ENCODE peak calls at places on chromosomes 12 and 14, in ten cellular contexts. T, Y, L, P, J, D, O, B, S and F are unnamed samples. For H3K9me3, the result is how much of the 10 kb centered on the place peaks cover.

GRCh38 chr12:28936221-28936620 is 212.9 kb upstream of the FAR2 start:
- DNase-seq in T (no peak), Y (no peak), L (no peak), P (no peak), J (no peak), D (no peak), O (no peak), B (no peak), S (no peak), F (no peak)

GRCh38 chr12:6959376-6960290 is 8.5 kb downstream of the PTPN6 start:
- DNase-seq in T (peak), Y (no peak), L (no peak), P (no peak), J (no peak), D (peak), O (no peak), B (no peak), S (peak), F (no peak)

GRCh38 chr12:120758798-120759590 is 33.4 kb downstream of the ACADS start:
- DNase-seq in T (no peak), Y (no peak), L (no peak), P (no peak), J (no peak), D (no peak), O (no peak), B (no peak), S (no peak), F (no peak)

GRCh38 chr12:12713932-12714275 is 3.3 kb upstream of the CDKN1B start:
- DNase-seq in T (no peak), Y (no peak), L (no peak), P (no peak), J (no peak), D (no peak), O (no peak), B (no peak), S (no peak), F (no peak)

GRCh38 chr12:1619599-1619998 is 9.4 kb upstream of the WNT5B start:
- DNase-seq in T (no peak), Y (no peak), L (no peak), P (no peak), J (no peak), D (peak), O (peak), B (no peak), S (no peak), F (no peak)

GRCh38 chr12:106893451-106893850 is 62.3 kb upstream of the TMEM263 start:
- DNase-seq in T (no peak), Y (no peak), L (no peak), P (no peak), J (no peak), D (no peak), O (no peak), B (no peak), S (no peak), F (no peak)

GRCh38 chr12:12392428-12392827 is 35.5 kb downstream of the BORCS5 start:
- DNase-seq in T (no peak), Y (no peak), L (no peak), P (no peak), J (no peak), D (no peak), O (no peak), B (peak), S (no peak), F (no peak)

GRCh38 chr12:120497524-120498150 is 1.7 kb downstream of the DYNLL1 start:
- DNase-seq in T (no peak), Y (no peak), L (no peak), P (no peak), J (no peak), D (no peak), O (no peak), B (peak), S (no peak), F (no peak)

GRCh38 chr12:124548854-124549378 is 18.5 kb downstream of the NCOR2 start:
- DNase-seq in T (no peak), Y (no peak), L (no peak), P (peak), J (no peak), D (peak), O (peak), B (peak), S (peak), F (peak)

GRCh38 chr14:54683882-54684794 is 117.2 kb downstream of the SAMD4A start:
- DNase-seq in T (no peak), Y (peak), L (no peak), P (peak), J (peak), D (no peak), O (no peak), B (peak), S (peak), F (no peak)

GRCh38 chr14:104393898-104394605 is 185.5 kb upstream of the C14orf180 start:
- DNase-seq in T (peak), Y (no peak), L (no peak), P (peak), J (peak), D (peak), O (peak), B (no peak), S (peak), F (no peak)

GRCh38 chr12:62713190-62713589 is 221.8 kb downstream of the PPM1H start:
- DNase-seq in T (no peak), Y (no peak), L (no peak), P (no peak), J (no peak), D (no peak), O (no peak), B (no peak), S (no peak), F (no peak)

GRCh38 chr14:77051101-77051500 is 22.6 kb upstream of the IRF2BPL start:
- DNase-seq in T (no peak), Y (no peak), L (no peak), P (peak), J (peak), D (peak), O (peak), B (no peak), S (peak), F (no peak)

GRCh38 chr14:60245316-60246177 is 3.5 kb upstream of the PPM1A start:
- DNase-seq in T (no peak), Y (no peak), L (no peak), P (no peak), J (no peak), D (no peak), O (no peak), B (no peak), S (no peak), F (peak)

GRCh38 chr12:95922231-95922630 is 20.2 kb downstream of the CCDC38 start:
- DNase-seq in T (no peak), Y (no peak), L (no peak), P (no peak), J (no peak), D (no peak), O (no peak), B (no peak), S (no peak), F (no peak)

GRCh38 chr12:5898874-5899273 is 46.2 kb downstream of the ANO2 start:
- DNase-seq in T (no peak), Y (no peak), L (no peak), P (no peak), J (no peak), D (no peak), O (no peak), B (no peak), S (no peak), F (no peak)

DNA sequence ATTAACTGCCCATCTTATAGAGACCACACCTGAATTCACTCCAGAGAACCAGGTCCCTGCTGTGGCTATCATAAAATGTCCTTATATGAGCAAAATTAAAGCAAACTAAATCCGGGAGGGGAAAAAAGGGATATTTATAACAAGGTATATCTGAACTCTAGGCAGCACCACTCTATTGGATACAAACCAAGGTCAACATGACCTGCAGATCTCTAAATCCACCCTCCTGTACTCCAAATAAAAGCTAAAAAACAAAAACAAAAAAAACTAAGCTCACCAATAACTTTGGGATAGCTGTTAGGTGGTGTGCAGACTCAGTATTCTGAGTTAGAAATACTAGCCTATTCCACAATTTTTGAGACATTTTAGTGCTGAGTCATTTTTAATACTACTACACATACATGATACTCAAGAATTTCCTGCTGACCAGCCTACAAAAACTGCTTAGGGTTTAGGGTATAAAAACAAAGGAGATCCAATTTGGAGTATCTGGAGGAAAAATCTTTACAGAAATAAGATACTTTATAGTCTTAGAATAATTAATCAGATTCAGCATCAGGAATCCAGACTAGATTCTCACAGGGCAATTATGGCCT is 46.6 kb upstream of the LTBP2 start:
- DNase-seq in T (no peak), Y (no peak), L (no peak), P (no peak), J (no peak), D (no peak), O (no peak), B (peak), S (no peak), F (no peak)
- H3K27ac ChIP-seq in T (no peak), Y (no peak), L (no peak), P (no peak), J (no peak), D (no peak), O (no peak), B (no peak), S (no peak), F (no peak)

GRCh38 chr14:49212721-49213120 is 373.5 kb downstream of the RPS29 start:
- DNase-seq in T (no peak), Y (no peak), L (no peak), P (no peak), J (no peak), D (no peak), O (no peak), B (peak), S (no peak), F (no peak)

GRCh38 chr14:49207451-49207850 is 378.7 kb downstream of the RPS29 start:
- DNase-seq in T (no peak), Y (no peak), L (no peak), P (no peak), J (no peak), D (no peak), O (no peak), B (no peak), S (no peak), F (no peak)

GRCh38 chr14:49203676-49204075 is 382.5 kb downstream of the RPS29 start:
- DNase-seq in T (no peak), Y (no peak), L (no peak), P (no peak), J (no peak), D (no peak), O (no peak), B (no peak), S (no peak), F (no peak)

DNA sequence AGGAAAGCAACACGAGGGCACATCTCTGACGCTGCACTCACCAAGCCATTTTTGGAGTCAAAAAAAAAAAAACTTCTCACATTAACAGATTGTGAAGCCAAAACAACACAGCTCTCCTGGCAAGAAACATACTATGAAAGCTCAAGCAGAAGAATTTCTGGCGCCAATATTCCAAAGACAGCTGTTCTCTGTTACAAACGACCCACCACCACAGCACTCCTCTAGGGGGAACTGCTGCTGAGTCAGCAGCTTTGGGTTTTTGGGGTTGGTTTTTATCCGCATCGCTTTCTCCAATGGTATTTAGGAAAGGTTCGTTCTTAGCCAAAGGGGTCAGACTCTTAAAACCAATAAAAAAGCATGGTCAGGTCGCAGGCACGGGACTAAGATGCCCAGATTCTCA is 379.3 kb downstream of the RPS29 start:
- DNase-seq in T (no peak), Y (no peak), L (no peak), P (no peak), J (no peak), D (no peak), O (no peak), B (peak), S (no peak), F (no peak)
- H3K9me3 ChIP-seq in T (under half), Y (under half), L (under half), P (under half), J (under half), D (under half), O (under half), B (under half), S (under half), F (under half)

DNA sequence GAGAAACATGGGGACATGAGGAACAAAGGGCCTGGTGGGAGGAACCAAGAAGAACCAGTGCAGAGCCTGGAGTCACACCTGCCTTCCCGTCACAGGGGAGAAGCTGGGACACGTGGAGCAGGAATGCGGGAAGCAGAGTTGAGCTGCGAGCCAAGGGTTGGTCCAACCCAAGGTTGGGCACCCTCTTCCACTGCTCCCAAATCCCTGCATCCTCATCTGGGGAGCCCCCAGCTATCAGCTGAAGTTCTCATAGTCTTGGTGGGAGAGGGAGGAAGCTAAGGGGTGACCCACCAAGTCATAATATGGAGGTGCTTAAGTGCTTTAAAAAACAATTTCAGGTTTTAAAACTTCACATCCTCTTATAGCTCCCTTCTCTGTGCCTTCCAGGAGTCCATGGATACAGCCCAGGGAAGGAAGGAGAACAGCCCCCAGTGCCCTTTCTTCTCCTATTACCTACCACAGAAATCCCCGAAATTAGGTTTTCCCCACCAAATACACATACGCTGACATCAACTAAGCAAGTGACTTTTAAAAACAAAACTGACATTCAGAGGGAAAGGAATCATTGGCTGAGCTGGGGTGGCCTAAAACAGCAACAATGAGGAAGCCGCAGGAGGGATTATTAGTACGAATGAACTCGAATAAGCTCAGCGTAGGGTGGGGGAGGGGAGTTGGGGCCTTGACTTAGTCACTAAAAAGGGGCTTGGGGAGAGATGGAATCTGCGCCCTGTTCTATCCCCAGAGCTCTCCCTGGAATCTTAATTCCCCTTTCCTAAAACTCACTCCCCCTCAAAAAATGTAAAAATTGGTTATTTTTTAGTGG is 4.5 kb downstream of the MYL6 start:
- DNase-seq in T (no peak), Y (no peak), L (peak), P (no peak), J (no peak), D (no peak), O (no peak), B (no peak), S (no peak), F (peak)
- H3K27ac ChIP-seq in T (no peak), Y (no peak), L (peak), P (peak), J (no peak), D (peak), O (peak), B (no peak), S (peak), F (peak)

DNA sequence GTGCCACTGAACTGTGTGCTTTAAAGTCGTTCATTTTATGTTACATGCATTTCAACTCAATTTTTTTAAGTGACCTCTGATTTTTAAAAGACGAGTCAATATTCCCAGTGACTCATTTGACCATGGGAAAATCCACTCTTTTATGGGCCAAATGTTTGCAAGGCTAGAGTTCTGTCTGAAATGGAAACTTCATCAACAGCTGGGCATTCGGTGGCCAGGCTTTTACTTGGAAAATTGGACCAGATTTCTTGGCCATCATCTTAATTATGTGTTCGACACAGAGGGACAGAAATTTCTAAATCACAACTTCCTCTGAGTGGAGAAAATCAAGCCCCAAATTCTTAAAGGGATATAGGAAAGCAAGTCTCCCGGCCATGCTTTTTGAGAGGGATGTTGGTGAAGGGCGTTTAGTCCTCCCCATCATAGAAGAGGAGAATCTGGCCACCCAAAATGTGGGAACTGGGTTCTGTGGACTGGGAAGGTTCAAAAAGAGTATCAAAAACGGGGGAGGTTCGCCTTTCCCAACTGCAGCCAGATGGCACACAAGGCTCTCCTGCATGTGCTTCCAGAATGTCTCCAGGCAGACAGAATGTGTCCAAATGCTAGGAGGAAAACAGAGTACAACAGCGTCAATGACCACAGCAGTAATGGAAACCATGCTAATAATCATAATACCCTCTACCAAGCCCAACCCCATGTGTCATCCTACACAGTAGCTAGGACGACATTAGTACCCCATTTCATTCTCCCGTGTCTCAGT is 40.8 kb upstream of the FZD10 start:
- DNase-seq in T (no peak), Y (no peak), L (no peak), P (no peak), J (no peak), D (no peak), O (no peak), B (no peak), S (no peak), F (no peak)
- H3K9me3 ChIP-seq in T (under half), Y (under half), L (under half), P (under half), J (under half), D (under half), O (under half), B (under half), S (under half), F (under half)

GRCh38 chr14:99658218-99658617 is 13.3 kb downstream of the HHIPL1 start:
- DNase-seq in T (no peak), Y (no peak), L (no peak), P (no peak), J (no peak), D (no peak), O (no peak), B (no peak), S (no peak), F (no peak)
- H3K27ac ChIP-seq in T (no peak), Y (no peak), L (no peak), P (peak), J (no peak), D (no peak), O (no peak), B (no peak), S (no peak), F (no peak)

GRCh38 chr12:133221241-133221640 is 14.4 kb downstream of the ANHX start:
- DNase-seq in T (no peak), Y (no peak), L (no peak), P (no peak), J (no peak), D (no peak), O (no peak), B (no peak), S (no peak), F (no peak)

GRCh38 chr12:133217219-133217618 is 18.5 kb downstream of the ANHX start:
- DNase-seq in T (no peak), Y (no peak), L (no peak), P (no peak), J (peak), D (no peak), O (no peak), B (no peak), S (no peak), F (no peak)

GRCh38 chr12:133220521-133220920 is 15.2 kb downstream of the ANHX start:
- DNase-seq in T (no peak), Y (no peak), L (no peak), P (no peak), J (peak), D (no peak), O (no peak), B (no peak), S (no peak), F (no peak)

GRCh38 chr12:133215724-133216123 is 20.0 kb downstream of the ANHX start:
- DNase-seq in T (no peak), Y (no peak), L (no peak), P (no peak), J (no peak), D (no peak), O (no peak), B (no peak), S (no peak), F (no peak)
- H3K9me3 ChIP-seq in T (under half), Y (half or more), L (under half), P (under half), J (half or more), D (half or more), O (under half), B (under half), S (half or more), F (under half)

GRCh38 chr12:49068879-49069506 is 786 bp downstream of the RHEBL1 start:
- DNase-seq in T (no peak), Y (peak), L (no peak), P (no peak), J (no peak), D (no peak), O (no peak), B (no peak), S (no peak), F (peak)
- H3K27ac ChIP-seq in T (peak), Y (no peak), L (no peak), P (peak), J (peak), D (peak), O (peak), B (peak), S (peak), F (peak)

DNA sequence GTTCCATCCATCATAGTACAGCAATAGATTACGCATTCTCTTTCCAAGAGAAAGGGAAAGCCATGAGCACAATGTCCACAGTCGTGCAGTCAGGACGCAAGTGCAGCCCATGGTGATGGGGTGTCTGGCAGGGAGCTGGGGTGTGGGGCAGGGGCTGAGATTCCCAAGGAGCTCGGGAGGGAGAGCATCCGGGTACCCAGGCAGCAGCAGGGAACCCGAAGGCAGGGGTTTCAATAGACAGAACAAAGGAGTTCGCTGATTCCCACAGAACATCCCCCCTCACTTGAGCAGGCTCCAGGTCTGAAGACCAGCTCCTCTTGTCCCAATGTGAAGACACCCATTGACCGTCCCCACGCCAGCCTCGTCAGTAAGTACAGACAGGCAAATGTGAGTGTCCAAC is 13.5 kb downstream of the ANHX start:
- DNase-seq in T (no peak), Y (no peak), L (no peak), P (no peak), J (no peak), D (no peak), O (no peak), B (no peak), S (no peak), F (no peak)
- H3K9me3 ChIP-seq in T (under half), Y (half or more), L (under half), P (under half), J (under half), D (under half), O (under half), B (under half), S (under half), F (half or more)

GRCh38 chr14:95092723-95093122 is 64.6 kb downstream of the DICER1 start:
- DNase-seq in T (no peak), Y (no peak), L (no peak), P (no peak), J (no peak), D (no peak), O (no peak), B (no peak), S (no peak), F (no peak)
- H3K27ac ChIP-seq in T (no peak), Y (no peak), L (no peak), P (no peak), J (no peak), D (no peak), O (no peak), B (no peak), S (no peak), F (no peak)

DNA sequence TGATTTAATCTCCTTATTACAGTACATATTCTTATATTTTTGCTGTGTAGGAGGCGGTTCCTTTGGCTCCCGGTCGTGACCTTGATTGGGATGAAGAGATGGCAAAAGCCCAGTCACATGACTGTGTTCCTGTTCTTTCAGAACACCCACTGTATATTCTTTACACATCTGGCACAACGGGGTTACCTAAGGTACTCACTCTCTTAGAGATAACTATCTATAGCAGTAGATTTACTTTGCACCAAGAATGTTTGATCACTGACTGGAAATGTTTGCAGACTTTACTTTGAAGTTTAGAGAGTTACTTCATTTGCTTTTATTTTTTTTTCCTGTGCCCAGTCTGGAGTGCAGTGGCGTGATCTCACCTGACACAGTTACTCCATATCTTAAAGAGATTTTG is 65.2 kb downstream of the ACSS3 start:
- DNase-seq in T (no peak), Y (no peak), L (no peak), P (no peak), J (no peak), D (no peak), O (no peak), B (no peak), S (no peak), F (no peak)
- H3K9me3 ChIP-seq in T (under half), Y (under half), L (under half), P (under half), J (under half), D (under half), O (under half), B (under half), S (under half), F (under half)